ENCODE peak calls at places on chromosomes 11 and 22, in seven cellular contexts. One of them, this sample, is unnamed.
A peak's percentile ranks its signal among the peaks of the same experiment; 100 is the strongest.

GRCh38 chr11:61505640-61506155 is 2.9 kb upstream of the LRRC10B start:
- DNase-seq in H9: no peak
- DNase-seq in activated T-cell treated with anti-CD3 and anti-CD28 coated beads, Interleukin-2, amount 50 U/mL, for 48 hours: no peak
- DNase-seq in stimulated activated CD4-positive, alpha-beta T cell treated with anti-CD3 and anti-CD28 coated beads, Interleukin-4, amount 100 ng/mL, for 4 hours: no peak
- DNase-seq in stimulated activated naive CD4-positive, alpha-beta T cell: no peak
- DNase-seq in NCI-H2227 treated with DMSO at 0.1 percent for 48 hours: no peak
- DNase-seq in activated CD4-positive, CD25-positive, alpha-beta regulatory T cell treated with anti-CD3 and anti-CD28 coated beads, Interleukin-2, amount 50 U/mL, for 16 hours: no peak
- DNase-seq in this sample: no peak

GRCh38 chr11:93498099-93499040 is 44.8 kb downstream of the SMCO4 start:
- DNase-seq in activated CD4-positive, CD25-positive, alpha-beta regulatory T cell treated with anti-CD3 and anti-CD28 coated beads, Interleukin-2, amount 50 U/mL, for 16 hours: no peak
- DNase-seq in NCI-H2227 treated with DMSO at 0.1 percent for 48 hours: no peak
- DNase-seq in stimulated activated CD4-positive, alpha-beta T cell treated with anti-CD3 and anti-CD28 coated beads, Interleukin-4, amount 100 ng/mL, for 4 hours: no peak
- DNase-seq in activated T-cell treated with anti-CD3 and anti-CD28 coated beads, Interleukin-2, amount 50 U/mL, for 48 hours: no peak
- DNase-seq in H9: peak; percentile 51
- DNase-seq in stimulated activated naive CD4-positive, alpha-beta T cell: no peak
- DNase-seq in this sample: no peak

GRCh38 chr11:33383075-33383919 is 126.1 kb downstream of the HIPK3 start:
- DNase-seq in NCI-H2227 treated with DMSO at 0.1 percent for 48 hours: no peak
- DNase-seq in stimulated activated CD4-positive, alpha-beta T cell treated with anti-CD3 and anti-CD28 coated beads, Interleukin-4, amount 100 ng/mL, for 4 hours: no peak
- DNase-seq in H9: no peak
- DNase-seq in activated CD4-positive, CD25-positive, alpha-beta regulatory T cell treated with anti-CD3 and anti-CD28 coated beads, Interleukin-2, amount 50 U/mL, for 16 hours: no peak
- DNase-seq in stimulated activated naive CD4-positive, alpha-beta T cell: no peak
- DNase-seq in activated T-cell treated with anti-CD3 and anti-CD28 coated beads, Interleukin-2, amount 50 U/mL, for 48 hours: no peak
- DNase-seq in this sample: no peak

GRCh38 chr11:9758676-9759518 is 95.0 kb downstream of the SWAP70 start:
- DNase-seq in stimulated activated CD4-positive, alpha-beta T cell treated with anti-CD3 and anti-CD28 coated beads, Interleukin-4, amount 100 ng/mL, for 4 hours: peak; percentile 56
- DNase-seq in H9: peak; percentile 64
- DNase-seq in NCI-H2227 treated with DMSO at 0.1 percent for 48 hours: no peak
- DNase-seq in activated T-cell treated with anti-CD3 and anti-CD28 coated beads, Interleukin-2, amount 50 U/mL, for 48 hours: peak; percentile 81
- DNase-seq in stimulated activated naive CD4-positive, alpha-beta T cell: peak; percentile 51
- DNase-seq in activated CD4-positive, CD25-positive, alpha-beta regulatory T cell treated with anti-CD3 and anti-CD28 coated beads, Interleukin-2, amount 50 U/mL, for 16 hours: no peak
- DNase-seq in this sample: peak; percentile 83

GRCh38 chr22:32761251-32761903 is 40.1 kb upstream of the TIMP3 start:
- DNase-seq in activated CD4-positive, CD25-positive, alpha-beta regulatory T cell treated with anti-CD3 and anti-CD28 coated beads, Interleukin-2, amount 50 U/mL, for 16 hours: no peak
- DNase-seq in stimulated activated CD4-positive, alpha-beta T cell treated with anti-CD3 and anti-CD28 coated beads, Interleukin-4, amount 100 ng/mL, for 4 hours: no peak
- DNase-seq in activated T-cell treated with anti-CD3 and anti-CD28 coated beads, Interleukin-2, amount 50 U/mL, for 48 hours: no peak
- DNase-seq in H9: no peak
- DNase-seq in stimulated activated naive CD4-positive, alpha-beta T cell: no peak
- DNase-seq in NCI-H2227 treated with DMSO at 0.1 percent for 48 hours: no peak
- DNase-seq in this sample: no peak

GRCh38 chr11:119380160-119380815 is 1.2 kb downstream of the USP2 start:
- DNase-seq in activated CD4-positive, CD25-positive, alpha-beta regulatory T cell treated with anti-CD3 and anti-CD28 coated beads, Interleukin-2, amount 50 U/mL, for 16 hours: no peak
- DNase-seq in NCI-H2227 treated with DMSO at 0.1 percent for 48 hours: no peak
- DNase-seq in H9: no peak
- DNase-seq in stimulated activated naive CD4-positive, alpha-beta T cell: no peak
- DNase-seq in stimulated activated CD4-positive, alpha-beta T cell treated with anti-CD3 and anti-CD28 coated beads, Interleukin-4, amount 100 ng/mL, for 4 hours: no peak
- DNase-seq in activated T-cell treated with anti-CD3 and anti-CD28 coated beads, Interleukin-2, amount 50 U/mL, for 48 hours: no peak
- DNase-seq in this sample: peak; percentile 47

GRCh38 chr11:2929880-2930704 is 872 bp upstream of the PHLDA2 start:
- DNase-seq in activated T-cell treated with anti-CD3 and anti-CD28 coated beads, Interleukin-2, amount 50 U/mL, for 48 hours: peak; percentile 74
- DNase-seq in NCI-H2227 treated with DMSO at 0.1 percent for 48 hours: no peak
- DNase-seq in H9: peak; percentile 75
- DNase-seq in activated CD4-positive, CD25-positive, alpha-beta regulatory T cell treated with anti-CD3 and anti-CD28 coated beads, Interleukin-2, amount 50 U/mL, for 16 hours: no peak
- DNase-seq in stimulated activated CD4-positive, alpha-beta T cell treated with anti-CD3 and anti-CD28 coated beads, Interleukin-4, amount 100 ng/mL, for 4 hours: no peak
- DNase-seq in stimulated activated naive CD4-positive, alpha-beta T cell: no peak
- DNase-seq in this sample: peak; percentile 74

GRCh38 chr11:77501748-77502147 is 27.9 kb upstream of the PAK1 start:
- DNase-seq in stimulated activated CD4-positive, alpha-beta T cell treated with anti-CD3 and anti-CD28 coated beads, Interleukin-4, amount 100 ng/mL, for 4 hours: no peak
- DNase-seq in activated T-cell treated with anti-CD3 and anti-CD28 coated beads, Interleukin-2, amount 50 U/mL, for 48 hours: no peak
- DNase-seq in H9: no peak
- DNase-seq in stimulated activated naive CD4-positive, alpha-beta T cell: no peak
- DNase-seq in NCI-H2227 treated with DMSO at 0.1 percent for 48 hours: no peak
- DNase-seq in activated CD4-positive, CD25-positive, alpha-beta regulatory T cell treated with anti-CD3 and anti-CD28 coated beads, Interleukin-2, amount 50 U/mL, for 16 hours: no peak
- DNase-seq in this sample: no peak

GRCh38 chr11:106961048-106961447 is 57.2 kb downstream of the GUCY1A2 start:
- DNase-seq in stimulated activated naive CD4-positive, alpha-beta T cell: no peak
- DNase-seq in H9: no peak
- DNase-seq in activated CD4-positive, CD25-positive, alpha-beta regulatory T cell treated with anti-CD3 and anti-CD28 coated beads, Interleukin-2, amount 50 U/mL, for 16 hours: no peak
- DNase-seq in NCI-H2227 treated with DMSO at 0.1 percent for 48 hours: no peak
- DNase-seq in stimulated activated CD4-positive, alpha-beta T cell treated with anti-CD3 and anti-CD28 coated beads, Interleukin-4, amount 100 ng/mL, for 4 hours: no peak
- DNase-seq in activated T-cell treated with anti-CD3 and anti-CD28 coated beads, Interleukin-2, amount 50 U/mL, for 48 hours: no peak
- DNase-seq in this sample: no peak